ENCODE peak calls at places on chromosomes 7 and 10, in six cellular contexts. One of them, this sample, is unnamed.

GRCh38 chr7:141072548-141073172 is 1.2 kb upstream of the TMEM178B start:
- DNase-seq in endothelial cell: peak; percentile 35
- DNase-seq in chondrocyte: no peak
- DNase-seq in AG04449: no peak
- DNase-seq in astrocyte of the spinal cord: peak; percentile 74
- DNase-seq in endodermal cell: peak; percentile 79
- DNase-seq in this sample: no peak

GRCh38 chr10:130804778-130805634 is 506.5 kb downstream of the TCERG1L start:
- DNase-seq in endothelial cell: no peak
- DNase-seq in chondrocyte: no peak
- DNase-seq in AG04449: no peak
- DNase-seq in astrocyte of the spinal cord: no peak
- DNase-seq in endodermal cell: peak; percentile 20
- DNase-seq in this sample: no peak

GRCh38 chr7:6510476-6511133 is 40.7 kb downstream of the GRID2IP start:
- DNase-seq in endothelial cell: no peak
- DNase-seq in chondrocyte: no peak
- DNase-seq in AG04449: no peak
- DNase-seq in astrocyte of the spinal cord: no peak
- DNase-seq in endodermal cell: no peak
- DNase-seq in this sample: no peak

GRCh38 chr10:99966306-99966705 is 43.4 kb downstream of the DNMBP start:
- DNase-seq in endothelial cell: no peak
- DNase-seq in chondrocyte: no peak
- DNase-seq in AG04449: peak; percentile 74
- DNase-seq in astrocyte of the spinal cord: peak; percentile 90
- DNase-seq in endodermal cell: no peak
- DNase-seq in this sample: no peak

GRCh38 chr10:33134011-33134751 is 176.2 kb upstream of the ITGB1 start:
- DNase-seq in endothelial cell: no peak
- DNase-seq in chondrocyte: no peak
- DNase-seq in AG04449: peak; percentile 82
- DNase-seq in astrocyte of the spinal cord: peak; percentile 95
- DNase-seq in endodermal cell: no peak
- DNase-seq in this sample: no peak

GRCh38 chr7:82655965-82656364 is 212.4 kb upstream of the CACNA2D1 start:
- DNase-seq in endothelial cell: no peak
- DNase-seq in chondrocyte: no peak
- DNase-seq in AG04449: no peak
- DNase-seq in astrocyte of the spinal cord: peak; percentile 24
- DNase-seq in endodermal cell: no peak
- DNase-seq in this sample: no peak

GRCh38 chr7:155090647-155091046 is 20.5 kb downstream of the HTR5A start:
- DNase-seq in endothelial cell: no peak
- DNase-seq in chondrocyte: no peak
- DNase-seq in AG04449: no peak
- DNase-seq in astrocyte of the spinal cord: no peak
- DNase-seq in endodermal cell: no peak
- DNase-seq in this sample: no peak

GRCh38 chr10:84291389-84291788 is 37.0 kb upstream of the CCSER2 start:
- DNase-seq in endothelial cell: peak; percentile 43
- DNase-seq in chondrocyte: no peak
- DNase-seq in AG04449: no peak
- DNase-seq in astrocyte of the spinal cord: peak; percentile 66
- DNase-seq in endodermal cell: peak; percentile 85
- DNase-seq in this sample: no peak

GRCh38 chr7:117550625-117551024 is 70.8 kb downstream of the CFTR start:
- DNase-seq in endothelial cell: no peak
- DNase-seq in chondrocyte: no peak
- DNase-seq in AG04449: no peak
- DNase-seq in astrocyte of the spinal cord: no peak
- DNase-seq in endodermal cell: no peak
- DNase-seq in this sample: no peak

GRCh38 chr7:100476903-100477870 is 1.8 kb downstream of the TSC22D4 start:
- DNase-seq in endothelial cell: no peak
- DNase-seq in chondrocyte: no peak
- DNase-seq in AG04449: no peak
- DNase-seq in astrocyte of the spinal cord: no peak
- DNase-seq in endodermal cell: peak; percentile 81
- DNase-seq in this sample: no peak

GRCh38 chr10:129761981-129762956 is 201.8 kb downstream of the EBF3 start:
- DNase-seq in endothelial cell: no peak
- DNase-seq in chondrocyte: no peak
- DNase-seq in AG04449: no peak
- DNase-seq in astrocyte of the spinal cord: no peak
- DNase-seq in endodermal cell: peak; percentile 81
- DNase-seq in this sample: peak; percentile 3

GRCh38 chr7:27462575-27463270 is 200.0 kb downstream of the HIBADH start:
- DNase-seq in endothelial cell: no peak
- DNase-seq in chondrocyte: no peak
- DNase-seq in AG04449: no peak
- DNase-seq in astrocyte of the spinal cord: peak; percentile 12
- DNase-seq in endodermal cell: no peak
- DNase-seq in this sample: no peak

GRCh38 chr10:108862691-108863350 is 1060.5 kb downstream of the XPNPEP1 start:
- DNase-seq in endothelial cell: no peak
- DNase-seq in chondrocyte: no peak
- DNase-seq in AG04449: no peak
- DNase-seq in astrocyte of the spinal cord: peak; percentile 43
- DNase-seq in endodermal cell: no peak
- DNase-seq in this sample: no peak

GRCh38 chr10:101646369-101646768 is 48.6 kb downstream of the FBXW4 start:
- DNase-seq in endothelial cell: no peak
- DNase-seq in chondrocyte: no peak
- DNase-seq in AG04449: no peak
- DNase-seq in astrocyte of the spinal cord: no peak
- DNase-seq in endodermal cell: no peak
- DNase-seq in this sample: no peak

GRCh38 chr7:135509589-135509838 is 388 bp downstream of the CNOT4 start:
- DNase-seq in endothelial cell: no peak
- DNase-seq in chondrocyte: no peak
- DNase-seq in AG04449: no peak
- DNase-seq in astrocyte of the spinal cord: no peak
- DNase-seq in endodermal cell: no peak
- DNase-seq in this sample: no peak

GRCh38 chr10:4767033-4767814 is 58.8 kb upstream of the AKR1E2 start:
- DNase-seq in endothelial cell: no peak
- DNase-seq in chondrocyte: no peak
- DNase-seq in AG04449: no peak
- DNase-seq in astrocyte of the spinal cord: peak; percentile 84
- DNase-seq in endodermal cell: no peak
- DNase-seq in this sample: no peak
- TF ChIP-seq CTCF in endothelial cell: no peak
- TF ChIP-seq CTCF in chondrocyte: peak; percentile 98
- TF ChIP-seq CTCF in AG04449: peak; percentile 55
- TF ChIP-seq CTCF in astrocyte of the spinal cord: peak; percentile 72
- TF ChIP-seq CTCF in endodermal cell: peak; percentile 83
- TF ChIP-seq CTCF in this sample: peak; percentile 24

GRCh38 chr10:30445716-30446115 is 11.7 kb downstream of the MAP3K8 start:
- DNase-seq in endothelial cell: no peak
- DNase-seq in chondrocyte: no peak
- DNase-seq in AG04449: peak; percentile 91
- DNase-seq in astrocyte of the spinal cord: peak; percentile 69
- DNase-seq in endodermal cell: no peak
- DNase-seq in this sample: no peak
- TF ChIP-seq CTCF in endothelial cell: no peak
- TF ChIP-seq CTCF in chondrocyte: no peak
- TF ChIP-seq CTCF in AG04449: no peak
- TF ChIP-seq CTCF in astrocyte of the spinal cord: no peak
- TF ChIP-seq CTCF in endodermal cell: no peak
- TF ChIP-seq CTCF in this sample: no peak

DNA sequence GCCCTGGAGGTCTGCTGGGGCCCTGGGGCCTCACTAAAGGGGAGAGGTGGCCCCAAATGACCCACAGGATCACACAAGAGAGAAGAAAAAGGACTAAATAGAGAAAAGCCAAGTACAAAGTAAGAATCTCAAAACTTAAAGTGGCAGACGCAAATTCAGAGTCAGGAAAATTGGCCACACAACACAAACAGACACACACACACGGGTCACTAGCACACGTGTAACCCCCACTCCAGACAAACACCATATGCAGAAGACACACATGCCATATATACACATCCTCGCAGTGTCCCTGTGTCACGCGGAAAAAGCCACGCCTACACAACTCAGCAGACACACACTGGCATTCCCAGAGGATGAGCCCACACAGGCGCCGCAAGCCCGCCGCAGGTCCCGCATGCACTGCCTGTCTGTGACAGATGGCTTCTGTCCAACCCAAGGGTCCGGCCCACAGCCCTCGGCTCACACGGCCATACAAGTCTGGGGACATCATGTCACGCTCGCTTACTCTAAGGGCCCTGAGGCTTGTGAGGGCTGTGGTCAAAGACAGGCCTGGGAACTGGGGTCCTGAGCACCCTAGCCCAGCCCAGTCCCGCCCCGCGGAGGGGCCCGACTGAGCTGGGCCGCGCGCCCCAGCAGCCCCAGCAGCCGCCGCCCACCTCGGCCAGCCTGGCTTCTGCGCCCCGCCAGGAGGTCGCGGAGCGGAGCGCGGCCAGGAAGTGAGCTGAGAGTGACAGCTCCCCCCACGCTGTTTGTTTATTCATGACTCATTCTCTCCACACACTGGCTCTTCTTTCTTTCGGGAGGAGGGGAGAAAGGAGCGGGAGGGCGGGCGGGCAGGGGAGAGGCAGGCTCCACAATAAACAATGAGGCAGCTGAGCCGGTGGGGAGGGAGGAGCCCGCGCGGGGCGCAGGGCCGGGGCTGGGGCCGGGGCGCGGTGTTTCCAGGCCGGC is 95.5 kb upstream of the ZMIZ1 start:
- DNase-seq in endothelial cell: peak; percentile 81
- DNase-seq in chondrocyte: no peak
- DNase-seq in AG04449: peak; percentile 63
- DNase-seq in astrocyte of the spinal cord: peak; percentile 96
- DNase-seq in endodermal cell: peak; percentile 93
- DNase-seq in this sample: peak; percentile 73
- TF ChIP-seq CTCF in endothelial cell: no peak
- TF ChIP-seq CTCF in chondrocyte: no peak
- TF ChIP-seq CTCF in AG04449: no peak
- TF ChIP-seq CTCF in astrocyte of the spinal cord: no peak
- TF ChIP-seq CTCF in endodermal cell: no peak
- TF ChIP-seq CTCF in this sample: no peak

GRCh38 chr10:63977329-63977923 is 456.2 kb downstream of the REEP3 start:
- DNase-seq in endothelial cell: peak; percentile 60
- DNase-seq in chondrocyte: no peak
- DNase-seq in AG04449: no peak
- DNase-seq in astrocyte of the spinal cord: peak; percentile 9
- DNase-seq in endodermal cell: peak; percentile 86
- DNase-seq in this sample: no peak

GRCh38 chr10:63972949-63973827 is 452.0 kb downstream of the REEP3 start:
- DNase-seq in endothelial cell: no peak
- DNase-seq in chondrocyte: peak; percentile 86
- DNase-seq in AG04449: no peak
- DNase-seq in astrocyte of the spinal cord: no peak
- DNase-seq in endodermal cell: peak; percentile 52
- DNase-seq in this sample: no peak

GRCh38 chr10:63976538-63976937 is 455.3 kb downstream of the REEP3 start:
- DNase-seq in endothelial cell: peak; percentile 73
- DNase-seq in chondrocyte: no peak
- DNase-seq in AG04449: no peak
- DNase-seq in astrocyte of the spinal cord: no peak
- DNase-seq in endodermal cell: peak; percentile 90
- DNase-seq in this sample: no peak
- TF ChIP-seq CTCF in endothelial cell: peak; percentile 77
- TF ChIP-seq CTCF in chondrocyte: peak; percentile 81
- TF ChIP-seq CTCF in AG04449: peak; percentile 67
- TF ChIP-seq CTCF in astrocyte of the spinal cord: peak; percentile 47
- TF ChIP-seq CTCF in endodermal cell: peak; percentile 82
- TF ChIP-seq CTCF in this sample: no peak

GRCh38 chr7:116461500-116461899 is 38.0 kb upstream of the CAV2 start:
- DNase-seq in endothelial cell: no peak
- DNase-seq in chondrocyte: no peak
- DNase-seq in AG04449: no peak
- DNase-seq in astrocyte of the spinal cord: no peak
- DNase-seq in endodermal cell: no peak
- DNase-seq in this sample: no peak
- TF ChIP-seq CTCF in endothelial cell: peak; percentile 20
- TF ChIP-seq CTCF in chondrocyte: peak; percentile 66
- TF ChIP-seq CTCF in AG04449: peak; percentile 20
- TF ChIP-seq CTCF in astrocyte of the spinal cord: no peak
- TF ChIP-seq CTCF in endodermal cell: no peak
- TF ChIP-seq CTCF in this sample: no peak

GRCh38 chr7:143372070-143372469 is 9.1 kb upstream of the ZYX start:
- DNase-seq in endothelial cell: no peak
- DNase-seq in chondrocyte: no peak
- DNase-seq in AG04449: no peak
- DNase-seq in astrocyte of the spinal cord: no peak
- DNase-seq in endodermal cell: peak; percentile 36
- DNase-seq in this sample: no peak
- TF ChIP-seq CTCF in endothelial cell: no peak
- TF ChIP-seq CTCF in chondrocyte: no peak
- TF ChIP-seq CTCF in AG04449: no peak
- TF ChIP-seq CTCF in astrocyte of the spinal cord: no peak
- TF ChIP-seq CTCF in endodermal cell: no peak
- TF ChIP-seq CTCF in this sample: no peak

GRCh38 chr10:69278446-69278963 is at the start of gene HK1:
- DNase-seq in endothelial cell: no peak
- DNase-seq in chondrocyte: no peak
- DNase-seq in AG04449: peak; percentile 4
- DNase-seq in astrocyte of the spinal cord: peak; percentile 35
- DNase-seq in endodermal cell: peak; percentile 63
- DNase-seq in this sample: no peak
- TF ChIP-seq CTCF in endothelial cell: no peak
- TF ChIP-seq CTCF in chondrocyte: no peak
- TF ChIP-seq CTCF in AG04449: no peak
- TF ChIP-seq CTCF in astrocyte of the spinal cord: no peak
- TF ChIP-seq CTCF in endodermal cell: no peak
- TF ChIP-seq CTCF in this sample: no peak

GRCh38 chr10:72061491-72061890 is 26.9 kb downstream of the SPOCK2 start:
- DNase-seq in endothelial cell: peak; percentile 24
- DNase-seq in chondrocyte: no peak
- DNase-seq in AG04449: no peak
- DNase-seq in astrocyte of the spinal cord: no peak
- DNase-seq in endodermal cell: peak; percentile 75
- DNase-seq in this sample: no peak
- TF ChIP-seq CTCF in endothelial cell: no peak
- TF ChIP-seq CTCF in chondrocyte: peak; percentile 47
- TF ChIP-seq CTCF in AG04449: no peak
- TF ChIP-seq CTCF in astrocyte of the spinal cord: peak; percentile 35
- TF ChIP-seq CTCF in endodermal cell: peak; percentile 67
- TF ChIP-seq CTCF in this sample: no peak

DNA sequence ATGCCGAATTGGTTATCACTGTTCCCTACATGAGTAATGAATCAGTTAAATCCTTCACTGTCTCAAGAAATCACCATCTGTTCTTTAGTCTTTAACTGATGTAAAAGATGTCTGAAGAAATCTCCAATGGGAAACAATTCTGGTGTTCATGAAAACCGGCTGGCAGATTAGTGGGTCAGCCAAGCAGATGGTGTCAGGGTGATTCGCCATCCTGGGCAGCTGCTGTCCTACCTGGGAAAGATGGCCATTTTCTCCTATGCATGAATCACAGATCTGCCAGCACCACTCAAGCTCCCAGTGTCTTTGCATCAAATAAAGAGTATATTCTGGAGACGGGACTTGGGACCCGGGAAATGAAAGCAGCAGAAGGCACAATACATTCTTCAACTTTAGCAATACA is 925.1 kb upstream of the GHITM start:
- DNase-seq in endothelial cell: no peak
- DNase-seq in chondrocyte: no peak
- DNase-seq in AG04449: no peak
- DNase-seq in astrocyte of the spinal cord: no peak
- DNase-seq in endodermal cell: no peak
- DNase-seq in this sample: no peak
- TF ChIP-seq CTCF in endothelial cell: no peak
- TF ChIP-seq CTCF in chondrocyte: no peak
- TF ChIP-seq CTCF in AG04449: no peak
- TF ChIP-seq CTCF in astrocyte of the spinal cord: no peak
- TF ChIP-seq CTCF in endodermal cell: no peak
- TF ChIP-seq CTCF in this sample: no peak

This sample was measured in natural killer cell.